ENCODE peak calls at places on chromosomes 7 and 10, in five cellular contexts. N is transverse colon; Y is CD8-positive, alpha-beta T cell; I is CD4-positive, alpha-beta T cell; C is effector memory CD4-positive, alpha-beta T cell. Z is an unnamed sample. For H3K9me3, the result is how much of the 10 kb centered on the place peaks cover.

GRCh38 chr7:11843113-11843765 is 11.2 kb upstream of the THSD7A start:
- DNase-seq in I (no peak), Y (no peak), C (no peak), N (no peak), Z (no peak)

GRCh38 chr10:110461088-110461487 is 36.6 kb upstream of the DUSP5 start:
- DNase-seq in I (no peak), C (no peak), Y (peak), N (no peak), Z (no peak)

GRCh38 chr7:105306160-105306784 is 82.4 kb downstream of the SRPK2 start:
- DNase-seq in N (no peak), I (no peak), Y (no peak), C (no peak), Z (no peak)

GRCh38 chr10:61063035-61063434 is 119.0 kb upstream of the RHOBTB1 start:
- DNase-seq in N (no peak), I (no peak), C (no peak), Y (no peak), Z (no peak)

GRCh38 chr10:115441907-115442520 is 348.8 kb downstream of the ATRNL1 start:
- DNase-seq in I (no peak), C (no peak), N (no peak), Y (no peak), Z (no peak)

GRCh38 chr10:72253002-72253401 is 20.7 kb upstream of the DDIT4 start:
- DNase-seq in I (no peak), C (no peak), N (no peak), Y (no peak), Z (no peak)

GRCh38 chr10:64976150-64976549 is 1454.9 kb downstream of the REEP3 start:
- DNase-seq in Y (no peak), N (no peak), C (no peak), I (no peak), Z (no peak)

GRCh38 chr10:91907914-91908357 is 1.4 kb downstream of the FGFBP3 start:
- DNase-seq in I (no peak), N (no peak), Y (no peak), C (no peak), Z (no peak)

GRCh38 chr10:22740180-22740579 is 25.8 kb upstream of the PIP4K2A start:
- DNase-seq in Y (no peak), I (no peak), N (no peak), C (no peak), Z (no peak)

GRCh38 chr10:96873086-96873485 is 41.0 kb downstream of the LCOR start:
- DNase-seq in N (no peak), Y (no peak), I (no peak), C (no peak), Z (no peak)

GRCh38 chr7:151310578-151310977 is 31.0 kb upstream of the NUB1 start:
- DNase-seq in Y (no peak), C (no peak), N (no peak), I (no peak), Z (no peak)

GRCh38 chr7:221996-222715 is 29.8 kb downstream of the FAM20C start:
- DNase-seq in N (no peak), Y (no peak), C (no peak), I (no peak), Z (no peak)

GRCh38 chr7:44581426-44581906 is 565 bp downstream of the TMED4 start:
- DNase-seq in I (peak), Y (peak), N (peak), C (peak), Z (no peak)

GRCh38 chr7:141701489-141702046 is 398 bp downstream of the DENND11 start:
- DNase-seq in C (peak), I (peak), Y (peak), N (peak), Z (peak)

GRCh38 chr7:8285155-8285554 is 23.2 kb upstream of the ICA1 start:
- DNase-seq in Y (no peak), I (no peak), C (no peak), N (no peak), Z (no peak)

GRCh38 chr7:102912742-102913141 is at the start of gene LRRC17:
- DNase-seq in C (no peak), Y (no peak), N (no peak), I (no peak), Z (no peak)

GRCh38 chr10:47134166-47134565 is 165.8 kb upstream of the GDF10 start:
- DNase-seq in Y (no peak), N (no peak), I (no peak), C (no peak), Z (no peak)

GRCh38 chr10:76034236-76035009 is 603.0 kb downstream of the LRMDA start:
- DNase-seq in C (no peak), Y (no peak), N (no peak), I (no peak), Z (no peak)

GRCh38 chr7:50226669-50227068 is 77.8 kb upstream of the IKZF1 start:
- DNase-seq in N (no peak), C (no peak), Y (no peak), I (no peak), Z (no peak)

GRCh38 chr7:101129603-101130117 is 2.8 kb downstream of the SERPINE1 start:
- DNase-seq in Y (no peak), C (no peak), N (no peak), I (no peak), Z (no peak)

GRCh38 chr7:70040971-70041766 is 442.9 kb downstream of the AUTS2 start:
- DNase-seq in I (no peak), C (no peak), N (no peak), Y (no peak), Z (no peak)

GRCh38 chr7:1290262-1291039 is 57.8 kb downstream of the UNCX start:
- DNase-seq in I (no peak), Y (no peak), C (no peak), N (no peak), Z (no peak)

GRCh38 chr10:338176-339037 is 203.2 kb downstream of the ZMYND11 start:
- DNase-seq in C (no peak), I (no peak), Y (no peak), N (no peak), Z (no peak)

GRCh38 chr7:63047546-63047945 is 951.1 kb upstream of the ZNF722 start:
- DNase-seq in C (no peak), I (no peak), N (no peak), Y (no peak), Z (no peak)

GRCh38 chr7:63044721-63045120 is 953.9 kb upstream of the ZNF722 start:
- DNase-seq in I (no peak), Y (peak), N (no peak), C (no peak), Z (no peak)

GRCh38 chr7:63047061-63047460 is 951.6 kb upstream of the ZNF722 start:
- DNase-seq in Y (no peak), C (no peak), N (no peak), I (no peak), Z (no peak)

GRCh38 chr7:63045575-63045974 is 953.1 kb upstream of the ZNF722 start:
- DNase-seq in N (no peak), I (no peak), Y (no peak), C (no peak), Z (no peak)

GRCh38 chr7:63046612-63047011 is 952.0 kb upstream of the ZNF722 start:
- DNase-seq in I (no peak), N (no peak), Y (no peak), C (no peak), Z (no peak)
- H3K9me3 ChIP-seq in I (under half), N (under half), Y (under half), C (under half), Z (under half)

DNA sequence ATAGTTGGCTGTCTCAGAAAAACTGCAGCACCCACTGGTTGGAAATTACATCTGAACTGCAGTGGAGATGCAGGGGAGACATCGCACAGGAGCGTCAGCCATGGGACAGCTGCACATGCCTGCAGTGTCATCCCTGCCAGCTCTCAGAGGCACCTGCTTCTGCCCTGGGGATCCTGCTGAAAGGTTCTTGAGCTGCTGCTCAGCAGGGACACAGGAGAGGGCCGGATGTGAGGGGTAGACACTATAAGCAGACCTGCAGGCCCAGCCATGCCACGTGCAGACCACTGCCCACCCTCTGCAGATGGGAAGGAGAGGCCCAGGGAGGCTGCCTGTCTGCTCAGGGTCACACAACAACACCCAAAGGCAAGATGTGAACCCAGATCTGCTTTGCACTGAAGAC is 601.4 kb downstream of the DNAJB6 start:
- DNase-seq in Y (no peak), N (no peak), I (no peak), C (no peak), Z (no peak)
- H3K9me3 ChIP-seq in Y (under half), N (under half), I (under half), C (under half), Z (under half)

GRCh38 chr7:53095731-53096501 is 60.5 kb downstream of the POM121L12 start:
- DNase-seq in C (no peak), Y (no peak), I (no peak), N (no peak), Z (no peak)
- H3K9me3 ChIP-seq in C (under half), Y (under half), I (under half), N (under half), Z (under half)

GRCh38 chr7:6680146-6680545 is 26.6 kb downstream of the ZNF12 start:
- DNase-seq in C (no peak), I (no peak), N (no peak), Y (no peak), Z (no peak)
- H3K9me3 ChIP-seq in C (half or more), I (half or more), N (half or more), Y (half or more), Z (under half)

DNA sequence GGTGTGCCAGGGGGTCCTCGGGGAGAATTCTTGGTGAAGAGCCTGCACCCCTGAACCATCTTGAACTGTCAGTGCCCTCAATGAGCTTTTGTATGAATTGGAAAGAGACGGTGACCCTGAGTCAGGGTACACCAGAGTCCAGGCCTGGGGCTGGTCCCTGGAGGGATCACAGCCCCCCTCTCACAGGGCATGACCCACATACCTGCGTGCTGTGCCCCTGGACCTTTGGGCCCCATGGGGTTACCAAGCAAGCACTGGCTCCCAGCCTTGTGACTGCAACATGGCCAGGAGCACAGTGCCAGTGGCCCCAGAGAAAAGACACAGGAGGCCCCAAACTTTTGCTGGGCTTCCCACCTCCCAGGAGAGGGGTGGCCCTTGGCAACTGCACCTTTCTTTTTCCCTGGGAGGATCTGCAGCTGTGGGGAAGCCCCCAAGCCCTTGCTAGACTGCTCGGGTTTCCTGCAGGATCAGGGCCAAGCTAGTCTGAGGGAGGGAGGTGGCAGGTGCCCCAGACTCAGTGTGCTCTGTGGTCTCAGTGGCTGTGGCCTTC is 153.5 kb downstream of the ZNF248 start:
- DNase-seq in Y (no peak), I (no peak), N (no peak), C (no peak), Z (no peak)
- H3K9me3 ChIP-seq in Y (under half), I (under half), N (under half), C (under half), Z (under half)

GRCh38 chr10:37816290-37816689 is 41.1 kb downstream of the ZNF248 start:
- DNase-seq in C (no peak), N (no peak), I (no peak), Y (no peak), Z (no peak)
- H3K9me3 ChIP-seq in C (under half), N (under half), I (half or more), Y (under half), Z (under half)

DNA sequence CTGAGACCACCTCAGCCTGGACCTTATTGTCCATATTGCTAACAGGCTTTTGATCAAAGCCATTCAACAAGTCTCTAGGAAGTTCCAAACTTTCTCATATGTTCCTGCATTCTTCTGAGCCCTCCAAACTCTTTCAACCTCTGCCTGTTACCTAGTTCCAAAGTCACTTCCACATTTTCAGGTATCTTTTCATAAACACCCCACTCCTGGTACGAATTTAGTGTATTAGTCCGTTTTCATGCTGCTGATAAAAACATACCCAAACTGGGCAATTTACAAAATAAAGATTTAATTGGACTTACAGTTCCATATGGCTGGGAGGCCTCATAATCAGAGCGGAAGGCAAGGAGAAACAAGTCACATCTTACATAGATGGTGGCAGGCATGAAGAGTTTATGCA is 836.8 kb downstream of the SORCS1 start:
- DNase-seq in I (no peak), N (no peak), C (no peak), Y (no peak), Z (no peak)
- H3K9me3 ChIP-seq in I (under half), N (under half), C (under half), Y (under half), Z (under half)

GRCh38 chr7:51644216-51644615 is 327.6 kb upstream of the COBL start:
- DNase-seq in N (peak), C (no peak), Y (no peak), I (no peak), Z (no peak)
- H3K9me3 ChIP-seq in N (under half), C (under half), Y (under half), I (under half), Z (under half)

Z was measured in T-helper 17 cell.